ENCODE peak calls at places on chromosome 10, in four cellular contexts. One of them, this sample, is unnamed.

GRCh38 chr10:88091490-88092061 is 228.2 kb downstream of the PTEN start:
- DNase-seq in ovary: no peak
- DNase-seq in OCI-LY7: peak; percentile 73
- DNase-seq in tibial nerve: no peak
- DNase-seq in this sample: no peak

GRCh38 chr10:33381897-33382578 is 47.6 kb upstream of the NRP1 start:
- DNase-seq in ovary: no peak
- DNase-seq in OCI-LY7: no peak
- DNase-seq in tibial nerve: no peak
- DNase-seq in this sample: no peak

GRCh38 chr10:116787018-116787674 is 44.8 kb upstream of the HSPA12A start:
- DNase-seq in ovary: no peak
- DNase-seq in OCI-LY7: no peak
- DNase-seq in tibial nerve: no peak
- DNase-seq in this sample: no peak

GRCh38 chr10:33800986-33801385 is 466.5 kb upstream of the NRP1 start:
- DNase-seq in ovary: no peak
- DNase-seq in OCI-LY7: no peak
- DNase-seq in tibial nerve: no peak
- DNase-seq in this sample: no peak

GRCh38 chr10:5557799-5558771 is 33.3 kb downstream of the CALML3 start:
- DNase-seq in ovary: no peak
- DNase-seq in OCI-LY7: no peak
- DNase-seq in tibial nerve: peak; percentile 8
- DNase-seq in this sample: peak; percentile 61

GRCh38 chr10:131077031-131077430 is 234.5 kb downstream of the TCERG1L start:
- DNase-seq in ovary: no peak
- DNase-seq in OCI-LY7: no peak
- DNase-seq in tibial nerve: no peak
- DNase-seq in this sample: no peak

GRCh38 chr10:59465089-59465488 is 102.7 kb upstream of the FAM13C start:
- DNase-seq in ovary: no peak
- DNase-seq in OCI-LY7: no peak
- DNase-seq in tibial nerve: no peak
- DNase-seq in this sample: no peak

GRCh38 chr10:119602241-119603095 is 5.7 kb upstream of the TIAL1 start:
- DNase-seq in ovary: no peak
- DNase-seq in OCI-LY7: peak; percentile 40
- DNase-seq in tibial nerve: no peak
- DNase-seq in this sample: no peak

GRCh38 chr10:44628921-44629320 is 244.0 kb upstream of the CXCL12 start:
- DNase-seq in ovary: no peak
- DNase-seq in OCI-LY7: no peak
- DNase-seq in tibial nerve: no peak
- DNase-seq in this sample: no peak

GRCh38 chr10:14782691-14783363 is 8.1 kb upstream of the FAM107B start:
- DNase-seq in ovary: no peak
- DNase-seq in OCI-LY7: no peak
- DNase-seq in tibial nerve: no peak
- DNase-seq in this sample: no peak

GRCh38 chr10:118459642-118460193 is 117.6 kb upstream of the FAM204A start:
- DNase-seq in ovary: peak; percentile 40
- DNase-seq in OCI-LY7: peak; percentile 62
- DNase-seq in tibial nerve: peak; percentile 45
- DNase-seq in this sample: peak; percentile 70

GRCh38 chr10:49608166-49608758 is 1.8 kb upstream of the SLC18A3 start:
- DNase-seq in ovary: no peak
- DNase-seq in OCI-LY7: no peak
- DNase-seq in tibial nerve: no peak
- DNase-seq in this sample: peak; percentile 13

GRCh38 chr10:86632009-86632800 is 22.1 kb upstream of the OPN4 start:
- DNase-seq in ovary: peak; percentile 44
- DNase-seq in OCI-LY7: no peak
- DNase-seq in tibial nerve: no peak
- DNase-seq in this sample: no peak

GRCh38 chr10:114258274-114258840 is 19.3 kb downstream of the VWA2 start:
- DNase-seq in ovary: no peak
- DNase-seq in OCI-LY7: no peak
- DNase-seq in tibial nerve: no peak
- DNase-seq in this sample: no peak
- H3K27ac ChIP-seq in ovary: no peak overlapping the region
- H3K27ac ChIP-seq in OCI-LY7: no peak overlapping the region
- H3K27ac ChIP-seq in tibial nerve: no peak overlapping the region
- H3K27ac ChIP-seq in this sample: no peak overlapping the region

DNA sequence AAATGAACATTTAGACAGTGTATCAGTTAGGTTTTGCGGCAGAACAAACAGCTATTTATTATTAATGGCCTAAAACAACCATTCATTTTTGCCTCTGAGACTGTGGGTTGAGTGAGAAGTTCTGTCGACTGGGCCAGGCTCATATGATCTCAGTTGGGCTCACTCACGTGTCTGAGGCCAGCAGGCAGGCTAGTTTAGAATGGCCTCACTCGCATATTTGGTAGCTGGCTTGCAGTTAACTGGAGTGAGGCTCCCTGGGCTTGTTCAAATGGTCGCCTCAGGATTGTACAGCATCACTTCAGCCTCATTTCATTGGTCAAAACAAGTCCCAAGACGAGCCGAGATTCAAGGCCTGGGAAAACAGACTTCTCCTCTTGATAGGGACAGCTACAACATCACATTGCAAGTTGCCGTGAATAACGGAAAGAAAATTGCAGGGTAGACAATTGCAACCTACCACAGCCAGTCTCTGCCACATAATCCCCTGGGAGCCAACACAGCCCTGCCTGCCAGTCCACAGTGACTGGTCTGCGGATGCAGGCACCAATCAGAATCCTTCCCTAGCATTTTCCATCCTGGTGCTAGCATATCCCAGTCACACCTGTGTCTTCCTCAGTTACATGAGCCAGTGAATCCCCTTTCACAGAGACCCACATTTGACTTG is 23.1 kb upstream of the PPIF start:
- DNase-seq in ovary: no peak
- DNase-seq in OCI-LY7: no peak
- DNase-seq in tibial nerve: no peak
- DNase-seq in this sample: no peak
- H3K27ac ChIP-seq in ovary: no peak overlapping the region
- H3K27ac ChIP-seq in OCI-LY7: no peak overlapping the region
- H3K27ac ChIP-seq in tibial nerve: no peak overlapping the region
- H3K27ac ChIP-seq in this sample: no peak overlapping the region

GRCh38 chr10:29412452-29413004 is 123.7 kb downstream of the LYZL1 start:
- DNase-seq in ovary: no peak
- DNase-seq in OCI-LY7: no peak
- DNase-seq in tibial nerve: no peak
- DNase-seq in this sample: no peak
- H3K27ac ChIP-seq in ovary: peak overlapping the region; percentile 49
- H3K27ac ChIP-seq in OCI-LY7: no peak overlapping the region
- H3K27ac ChIP-seq in tibial nerve: peak overlapping the region; percentile 31
- H3K27ac ChIP-seq in this sample: peak overlapping the region; percentile 22

GRCh38 chr10:103533827-103534226 is 40.3 kb downstream of the NEURL1 start:
- DNase-seq in ovary: no peak
- DNase-seq in OCI-LY7: no peak
- DNase-seq in tibial nerve: no peak
- DNase-seq in this sample: no peak
- H3K27ac ChIP-seq in ovary: no peak overlapping the region
- H3K27ac ChIP-seq in OCI-LY7: no peak overlapping the region
- H3K27ac ChIP-seq in tibial nerve: no peak overlapping the region
- H3K27ac ChIP-seq in this sample: no peak overlapping the region

DNA sequence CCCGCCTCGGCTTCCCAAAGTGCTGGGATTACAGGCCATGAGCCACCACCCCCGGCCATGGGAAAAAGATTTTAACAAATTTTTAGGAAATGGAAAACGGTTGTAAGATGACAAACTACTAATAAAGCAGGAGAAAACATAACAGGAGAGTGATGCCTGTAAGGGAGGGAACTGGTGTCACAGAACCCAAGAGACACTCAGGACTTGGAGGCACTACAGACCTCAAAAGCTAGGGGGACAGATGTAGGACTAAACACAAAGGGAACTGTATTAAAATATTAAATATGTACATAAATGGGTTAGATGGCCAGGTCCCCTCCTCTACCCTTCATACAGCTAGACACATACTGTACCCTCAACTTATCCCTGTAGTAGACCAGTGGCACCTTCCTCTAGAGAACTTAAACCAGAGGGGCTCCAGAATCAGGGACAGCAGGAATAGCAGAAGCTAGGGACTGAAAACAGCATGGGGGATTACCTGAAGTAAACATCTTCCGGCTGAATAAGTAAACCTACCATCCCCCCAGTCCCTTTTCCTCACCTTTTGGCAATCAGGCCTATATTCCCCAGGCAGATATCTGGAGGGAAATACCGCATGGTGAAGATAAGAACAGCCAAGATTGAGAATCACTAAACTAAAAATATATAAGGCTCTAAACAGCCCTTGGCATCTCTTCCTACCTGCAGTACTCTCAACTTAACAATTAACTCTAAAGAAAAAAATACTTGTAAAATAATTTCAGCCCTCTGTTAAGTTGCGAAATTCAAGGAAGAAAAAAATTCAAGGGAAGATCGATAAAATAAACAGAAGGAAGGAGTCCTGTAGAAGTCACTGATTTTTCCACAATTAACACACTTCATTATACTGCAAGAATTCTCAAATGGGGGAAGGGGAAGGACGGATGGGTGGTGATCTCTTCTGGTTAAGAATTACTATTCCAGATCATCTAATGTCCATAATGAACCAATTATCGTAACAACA is 15.5 kb downstream of the TM9SF3 start:
- DNase-seq in ovary: no peak
- DNase-seq in OCI-LY7: no peak
- DNase-seq in tibial nerve: no peak
- DNase-seq in this sample: no peak
- H3K27ac ChIP-seq in ovary: no peak overlapping the region
- H3K27ac ChIP-seq in OCI-LY7: no peak overlapping the region
- H3K27ac ChIP-seq in tibial nerve: no peak overlapping the region
- H3K27ac ChIP-seq in this sample: no peak overlapping the region

DNA sequence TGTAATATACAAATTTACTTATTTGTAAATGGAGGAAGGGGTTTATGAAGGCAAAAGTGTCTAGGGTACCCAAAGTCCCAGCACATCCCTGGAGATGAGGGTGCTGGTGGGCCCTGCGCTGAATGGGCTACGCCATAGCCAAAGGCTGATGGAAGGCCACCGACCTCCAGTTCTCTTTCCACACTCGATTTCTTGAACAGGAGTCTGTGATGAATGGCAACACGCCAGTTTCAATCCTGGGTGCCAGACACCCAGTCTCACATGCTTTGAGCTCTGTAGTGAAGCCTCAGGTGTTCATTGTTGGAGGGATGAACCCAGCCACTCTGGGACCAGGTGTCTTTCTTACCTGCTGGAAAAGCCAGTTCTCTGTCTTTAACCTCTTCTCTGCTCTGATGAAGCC is 752 bp downstream of the LRMDA start:
- DNase-seq in ovary: peak; percentile 48
- DNase-seq in OCI-LY7: no peak
- DNase-seq in tibial nerve: no peak
- DNase-seq in this sample: no peak
- H3K27ac ChIP-seq in ovary: peak overlapping the region; percentile 95
- H3K27ac ChIP-seq in OCI-LY7: no peak overlapping the region
- H3K27ac ChIP-seq in tibial nerve: peak overlapping the region; percentile 72
- H3K27ac ChIP-seq in this sample: no peak overlapping the region

This sample was measured in ascending aorta.